ENCODE peak calls at places on chromosomes 13 and 19, in six cellular contexts. M, Z, C, A, R and E are unnamed samples.

GRCh38 chr13:44786724-44787123 is 202.5 kb downstream of the NUFIP1 start:
- DNase-seq in M (no peak), Z (no peak), C (no peak), A (no peak), R (no peak), E (no peak)

GRCh38 chr19:45954132-45954531 is 19.5 kb downstream of the NOVA2 start:
- DNase-seq in C (no peak), Z (no peak), A (no peak), M (no peak), R (no peak), E (no peak)

GRCh38 chr19:38663156-38663651 is 15.8 kb downstream of the ACTN4 start:
- DNase-seq in Z (no peak), C (no peak), A (no peak), M (no peak), R (no peak), E (peak; percentile 23)

GRCh38 chr19:36796714-36796999 is 24.1 kb upstream of the ZNF850 start:
- DNase-seq in C (no peak), Z (no peak), R (no peak), A (no peak), M (no peak), E (no peak)

GRCh38 chr13:65597839-65598818 is 1632.0 kb downstream of the PCDH9 start:
- DNase-seq in Z (no peak), R (no peak), A (peak; percentile 63), C (no peak), M (peak; percentile 21), E (no peak)

GRCh38 chr19:54188224-54188871 is 1.0 kb downstream of the MBOAT7 start:
- DNase-seq in M (peak; percentile 54), R (no peak), A (peak; percentile 61), C (no peak), Z (no peak), E (peak; percentile 95)

GRCh38 chr19:58279042-58279924 is 528 bp downstream of the ZNF8 start:
- DNase-seq in C (peak; percentile 63), R (peak; percentile 72), Z (peak; percentile 92), A (peak; percentile 51), M (peak; percentile 51), E (peak; percentile 85)

GRCh38 chr19:2624537-2625091 is 77.9 kb downstream of the GNG7 start:
- DNase-seq in A (no peak), R (no peak), C (peak; percentile 75), M (no peak), Z (no peak), E (peak; percentile 41)

GRCh38 chr13:45928843-45929242 is 77.3 kb upstream of the SIAH3 start:
- DNase-seq in A (no peak), R (no peak), M (peak; percentile 11), Z (no peak), C (no peak), E (no peak)

GRCh38 chr19:11125994-11126685 is 29.4 kb downstream of the SPC24 start:
- DNase-seq in M (peak; percentile 87), R (peak; percentile 91), A (peak; percentile 64), Z (peak; percentile 96), C (peak; percentile 84), E (peak; percentile 86)

GRCh38 chr19:45075215-45076028 is 856 bp downstream of the ZNF296 start:
- DNase-seq in R (peak; percentile 77), Z (no peak), C (peak; percentile 88), A (no peak), M (peak; percentile 82), E (peak; percentile 95)

GRCh38 chr13:112333756-112334543 is 42.2 kb upstream of the SPACA7 start:
- DNase-seq in R (no peak), C (no peak), Z (no peak), A (no peak), M (peak; percentile 45), E (no peak)

DNA sequence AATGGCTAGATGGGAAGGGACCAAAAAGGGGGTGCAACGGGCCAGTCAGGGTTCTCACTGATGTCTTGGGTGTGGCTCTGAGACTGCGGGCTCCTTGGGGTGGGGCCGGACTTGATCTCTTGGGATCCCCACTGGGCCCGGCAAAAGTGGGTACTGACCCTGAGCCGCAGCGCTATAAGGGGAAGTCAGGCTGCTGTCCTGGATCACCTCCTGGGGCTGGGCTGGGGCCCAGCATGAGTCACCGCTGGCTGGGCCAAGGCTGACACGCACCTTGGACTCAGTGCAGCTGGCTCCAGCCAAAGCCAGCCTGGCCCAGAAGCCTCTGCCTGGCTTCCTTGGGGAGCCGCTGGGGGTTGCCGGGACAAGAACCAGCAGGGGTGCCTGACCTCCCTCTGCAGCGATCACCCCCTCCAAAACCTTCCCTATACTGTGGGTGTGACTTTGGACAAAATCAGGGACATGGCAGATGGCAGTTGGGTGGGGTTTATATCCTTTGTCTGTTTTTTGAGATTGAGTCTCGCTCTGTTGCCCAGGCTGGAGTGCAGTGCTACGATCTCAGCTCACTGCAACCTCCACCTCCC is 614 bp upstream of the IQCN start:
- DNase-seq in Z (peak; percentile 95), M (peak; percentile 89), R (peak; percentile 91), C (peak; percentile 89), A (peak; percentile 89), E (peak; percentile 98)
- TF ChIP-seq CTCF in Z (peak; percentile 10), M (no peak), R (no peak), C (no peak), A (peak; percentile 3), E (no peak)

DNA sequence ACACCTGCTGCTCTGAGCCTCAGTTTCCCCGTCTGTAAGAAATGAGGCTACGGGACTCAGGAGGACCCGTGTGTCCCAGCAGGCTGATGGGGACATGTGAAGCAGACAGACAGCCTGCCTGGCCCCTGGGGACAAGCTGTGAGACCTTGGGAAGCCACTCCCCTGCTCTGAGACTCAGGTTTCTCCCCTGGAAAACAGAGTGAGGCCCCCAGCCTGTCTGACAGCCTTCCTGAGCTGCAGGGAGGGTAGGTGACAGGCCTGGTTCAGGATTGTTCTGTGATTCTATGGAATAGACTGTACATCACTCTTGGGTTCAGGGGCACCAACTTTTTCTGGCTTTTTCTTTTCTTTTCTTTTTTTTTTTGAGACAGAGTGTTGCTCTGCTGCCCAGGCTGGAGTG is 2.9 kb upstream of the NTF4 start:
- DNase-seq in C (no peak), M (no peak), Z (no peak), R (no peak), A (no peak), E (peak; percentile 82)
- H3K27me3 ChIP-seq in C (peaks cover 53% of the 10 kb centered on the region), M (no peaks in the 10 kb centered on the region), Z (peaks cover 7% of the 10 kb centered on the region), R (peaks cover 10% of the 10 kb centered on the region), A (peaks cover 59% of the 10 kb centered on the region), E (peaks cover 13% of the 10 kb centered on the region)

DNA sequence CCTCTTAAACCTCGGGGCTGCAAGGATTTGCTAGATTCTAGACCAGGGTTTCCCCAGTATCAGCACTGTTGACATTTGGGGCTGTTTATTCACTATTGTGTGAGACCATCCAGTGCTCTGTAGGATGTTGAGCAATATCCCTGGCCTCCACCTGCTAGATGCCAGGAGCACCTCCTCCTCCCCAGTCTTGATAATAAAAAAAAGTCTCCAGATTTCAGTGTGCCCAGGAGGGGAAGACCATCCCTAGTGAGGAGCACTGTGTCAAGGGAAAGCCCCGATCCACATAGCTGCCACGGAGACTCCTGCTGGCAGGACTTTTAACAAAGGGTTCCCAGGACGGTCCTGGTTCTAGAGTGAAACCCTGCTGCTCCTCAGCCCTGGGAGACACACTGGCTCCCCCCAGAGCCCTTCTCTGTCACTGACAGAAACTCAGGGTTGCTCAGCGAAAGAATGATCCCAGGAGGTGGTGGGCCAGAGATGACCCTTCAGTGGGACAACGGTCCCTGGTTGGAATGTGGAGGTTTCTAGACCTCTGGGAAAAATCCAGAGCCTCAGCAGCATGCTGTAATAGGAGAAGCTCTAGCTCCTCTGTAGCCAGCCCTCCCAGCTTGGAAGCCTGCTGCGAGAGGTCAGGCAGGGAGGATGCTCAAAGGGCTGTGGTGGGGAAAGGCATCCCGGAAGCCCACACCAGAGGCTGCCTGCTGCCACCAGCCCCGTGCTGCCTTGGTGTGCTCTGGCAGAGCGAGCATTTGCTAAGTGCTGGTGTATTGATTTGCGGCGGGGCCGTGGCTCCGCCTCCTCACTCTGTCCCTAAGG is 20.3 kb downstream of the LYL1 start:
- DNase-seq in A (peak; percentile 62), R (no peak), C (no peak), M (peak; percentile 39), Z (no peak), E (peak; percentile 97)
- TF ChIP-seq CTCF in A (peak; percentile 53), R (peak; percentile 40), C (peak; percentile 6), M (peak; percentile 50), Z (peak; percentile 37), E (peak; percentile 58)

DNA sequence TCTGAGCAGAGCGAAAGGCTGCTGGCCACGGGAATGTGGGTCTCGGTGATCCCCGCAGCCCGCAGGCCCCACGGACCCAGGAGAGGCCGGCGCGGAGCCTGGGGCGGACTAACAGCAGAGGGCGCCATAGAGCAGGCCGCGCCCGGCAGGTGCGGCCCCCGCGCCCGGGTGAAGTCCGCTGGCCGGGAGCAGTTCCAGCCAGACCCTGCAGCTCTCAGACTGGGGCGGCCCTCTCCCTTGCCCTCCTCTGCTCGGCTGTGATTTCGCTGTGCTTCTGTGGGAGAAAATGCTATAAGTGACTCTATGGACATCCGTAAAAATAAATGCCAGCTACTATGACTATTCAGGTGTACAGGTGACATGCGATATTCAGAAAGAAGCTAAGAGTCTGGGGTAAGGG is 37.7 kb downstream of the GSX1 start:
- DNase-seq in R (no peak), M (peak; percentile 57), C (peak; percentile 72), A (no peak), Z (no peak), E (peak; percentile 92)
- H3K27me3 ChIP-seq in R (no peaks in the 10 kb centered on the region), M (peaks cover 40% of the 10 kb centered on the region), C (peaks cover 15% of the 10 kb centered on the region), A (peaks cover 10% of the 10 kb centered on the region), Z (no peaks in the 10 kb centered on the region), E (peaks cover 27% of the 10 kb centered on the region)

GRCh38 chr13:96544965-96545364 is 449.3 kb downstream of the OXGR1 start:
- DNase-seq in M (peak; percentile 12), C (no peak), R (no peak), A (no peak), Z (no peak), E (no peak)
- TF ChIP-seq CTCF in M (no peak), C (no peak), R (no peak), A (no peak), Z (no peak), E (no peak)

GRCh38 chr19:19628499-19629134 is 597 bp upstream of the LPAR2 start:
- DNase-seq in M (peak; percentile 84), C (peak; percentile 85), A (peak; percentile 48), R (no peak), Z (no peak), E (peak; percentile 96)
- H3K27me3 ChIP-seq in M (no peaks in the 10 kb centered on the region), C (no peaks in the 10 kb centered on the region), A (no peaks in the 10 kb centered on the region), R (peaks cover 10% of the 10 kb centered on the region), Z (peaks cover 5% of the 10 kb centered on the region), E (no peaks in the 10 kb centered on the region)